ENCODE peak calls at places on chromosomes 11 and 22, in seven cellular contexts. B is psoas muscle, A is left lung, S is transverse colon, M is tibial nerve, O is heart right ventricle, N is testis. I is an unnamed sample.
A peak's percentile ranks its signal among the peaks of the same experiment; 100 is the strongest.

GRCh38 chr11:128757886-128758612 is 64.2 kb downstream of the FLI1 start:
- DNase-seq in B (no peak), A (no peak), S (peak; percentile 46), M (no peak), O (no peak), N (no peak), I (no peak)

GRCh38 chr11:63851354-63851753 is 12.4 kb downstream of the MARK2 start:
- DNase-seq in B (no peak), A (no peak), S (no peak), M (no peak), O (no peak), N (no peak), I (no peak)

GRCh38 chr11:129425214-129425613 is 49.6 kb downstream of the BARX2 start:
- DNase-seq in B (no peak), A (no peak), S (no peak), M (no peak), O (no peak), N (no peak), I (no peak)

GRCh38 chr11:27317751-27318150 is 45.3 kb downstream of the CCDC34 start:
- DNase-seq in B (no peak), A (no peak), S (no peak), M (no peak), O (no peak), N (no peak), I (no peak)

GRCh38 chr11:106062592-106062949 is 14.6 kb downstream of the KBTBD3 start:
- DNase-seq in B (no peak), A (no peak), S (no peak), M (no peak), O (no peak), N (no peak), I (no peak)

GRCh38 chr22:19133561-19133960 is 2.5 kb downstream of the TSSK2 start:
- DNase-seq in B (no peak), A (no peak), S (no peak), M (no peak), O (no peak), N (no peak), I (no peak)

GRCh38 chr22:39097098-39098020 is at the start of gene APOBEC3H:
- DNase-seq in B (peak; percentile 44), A (peak; percentile 54), S (peak; percentile 41), M (no peak), O (peak; percentile 47), N (peak; percentile 57), I (no peak)

GRCh38 chr11:120326228-120326627 is 1.1 kb downstream of the TLCD5 start:
- DNase-seq in B (no peak), A (no peak), S (no peak), M (no peak), O (no peak), N (no peak), I (no peak)

GRCh38 chr11:4105916-4106315 is 11.3 kb downstream of the RRM1 start:
- DNase-seq in B (no peak), A (no peak), S (no peak), M (no peak), O (no peak), N (no peak), I (no peak)

GRCh38 chr11:4102711-4103110 is 8.1 kb downstream of the RRM1 start:
- DNase-seq in B (no peak), A (no peak), S (no peak), M (no peak), O (no peak), N (no peak), I (no peak)

GRCh38 chr11:4098026-4098621 is 3.5 kb downstream of the RRM1 start:
- DNase-seq in B (no peak), A (no peak), S (no peak), M (no peak), O (no peak), N (no peak), I (no peak)

GRCh38 chr11:4103269-4103668 is 8.7 kb downstream of the RRM1 start:
- DNase-seq in B (no peak), A (no peak), S (no peak), M (no peak), O (no peak), N (no peak), I (no peak)
- TF ChIP-seq CTCF in B (no peak), A (no peak), S (no peak), M (no peak), O (no peak), N (no peak), I (no peak)

GRCh38 chr11:94150056-94150455 is 21.4 kb downstream of the PANX1 start:
- DNase-seq in B (no peak), A (no peak), S (no peak), M (no peak), O (no peak), N (no peak), I (no peak)

GRCh38 chr11:94151903-94152677 is 23.4 kb downstream of the PANX1 start:
- DNase-seq in B (peak; percentile 61), A (no peak), S (no peak), M (no peak), O (peak; percentile 40), N (no peak), I (no peak)

GRCh38 chr11:94151311-94151710 is 22.7 kb downstream of the PANX1 start:
- DNase-seq in B (no peak), A (no peak), S (no peak), M (no peak), O (no peak), N (no peak), I (no peak)

GRCh38 chr11:94149435-94149834 is 20.8 kb downstream of the PANX1 start:
- DNase-seq in B (no peak), A (no peak), S (no peak), M (no peak), O (no peak), N (no peak), I (no peak)

DNA sequence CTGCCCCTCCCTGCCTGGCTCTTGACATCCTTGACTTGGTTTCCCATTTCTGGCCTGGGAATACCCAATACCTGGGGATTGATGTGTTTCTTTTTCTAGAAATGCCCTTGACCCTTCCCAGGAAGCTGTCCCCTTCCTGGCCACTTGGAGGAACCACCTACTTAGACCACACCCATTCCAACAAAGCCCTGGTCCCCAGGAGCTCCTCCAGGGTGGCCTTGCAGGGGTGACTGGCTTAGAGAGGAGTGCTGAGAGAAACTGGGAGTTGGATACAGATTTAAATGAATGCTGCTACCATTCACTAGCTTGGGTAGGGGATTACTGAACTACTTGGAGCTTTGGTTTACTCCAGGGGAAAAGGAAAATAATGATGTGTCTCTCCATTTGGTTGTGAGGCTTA is 22.1 kb downstream of the PANX1 start:
- DNase-seq in B (no peak), A (no peak), S (no peak), M (no peak), O (no peak), N (no peak), I (no peak)
- H3K27ac ChIP-seq in B (no peak overlapping the region), A (no peak overlapping the region), S (no peak overlapping the region), M (no peak overlapping the region), O (peak overlapping the region; percentile 81), N (no peak overlapping the region), I (no peak overlapping the region)

GRCh38 chr11:3135491-3136440 is 29.3 kb downstream of the OSBPL5 start:
- DNase-seq in B (peak; percentile 65), A (peak; percentile 30), S (peak; percentile 7), M (no peak), O (no peak), N (no peak), I (no peak)
- TF ChIP-seq CTCF in B (no peak), A (no peak), S (no peak), M (peak; percentile 23), O (no peak), N (no peak), I (no peak)

DNA sequence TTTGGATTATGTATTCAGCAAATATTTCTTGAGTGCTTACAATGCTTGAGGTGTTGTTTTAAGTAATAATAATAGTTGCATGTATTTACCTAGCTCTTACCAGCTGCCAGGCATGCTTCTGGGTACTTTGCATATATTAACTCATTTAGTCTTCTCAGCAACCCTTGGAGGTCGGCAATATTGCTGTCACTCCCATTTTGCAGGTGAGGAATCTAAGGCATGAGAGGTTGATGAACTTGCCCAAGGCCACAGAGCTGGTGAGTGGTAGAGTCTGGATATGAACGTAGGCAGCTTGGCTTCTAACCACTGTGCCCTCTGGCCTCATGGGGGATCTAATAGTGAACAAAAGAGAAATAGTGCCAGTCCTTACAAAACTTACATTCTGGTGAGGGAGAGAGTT is 92.9 kb downstream of the PARVA start:
- DNase-seq in B (no peak), A (no peak), S (no peak), M (no peak), O (no peak), N (no peak), I (no peak)
- H3K27ac ChIP-seq in B (no peak overlapping the region), A (no peak overlapping the region), S (no peak overlapping the region), M (no peak overlapping the region), O (no peak overlapping the region), N (no peak overlapping the region), I (peak overlapping the region; percentile 7)

GRCh38 chr22:44369241-44369652 is 56.5 kb upstream of the SHISAL1 start:
- DNase-seq in B (peak; percentile 45), A (no peak), S (no peak), M (no peak), O (no peak), N (no peak), I (no peak)
- TF ChIP-seq CTCF in B (no peak), A (no peak), S (no peak), M (no peak), O (no peak), N (no peak), I (no peak)

GRCh38 chr11:17543041-17543440 is 1.2 kb downstream of the USH1C start:
- DNase-seq in B (peak; percentile 27), A (no peak), S (peak; percentile 24), M (no peak), O (no peak), N (no peak), I (no peak)
- H3K27ac ChIP-seq in B (no peak overlapping the region), A (no peak overlapping the region), S (peak overlapping the region; percentile 84), M (no peak overlapping the region), O (no peak overlapping the region), N (no peak overlapping the region), I (no peak overlapping the region)

GRCh38 chr11:72534859-72535547 is 100.7 kb upstream of the CLPB start:
- DNase-seq in B (no peak), A (no peak), S (no peak), M (no peak), O (no peak), N (no peak), I (no peak)
- TF ChIP-seq CTCF in B (no peak), A (no peak), S (no peak), M (no peak), O (no peak), N (no peak), I (no peak)

GRCh38 chr22:48428556-48429371 is 1398.9 kb downstream of the BRD1 start:
- DNase-seq in B (no peak), A (no peak), S (no peak), M (no peak), O (no peak), N (no peak), I (no peak)

GRCh38 chr22:48429621-48430020 is 1398.1 kb downstream of the BRD1 start:
- DNase-seq in B (no peak), A (no peak), S (no peak), M (no peak), O (no peak), N (no peak), I (no peak)

GRCh38 chr22:48431536-48432315 is 1395.9 kb downstream of the BRD1 start:
- DNase-seq in B (no peak), A (no peak), S (no peak), M (no peak), O (no peak), N (no peak), I (peak; percentile 1)

GRCh38 chr22:48432721-48433518 is 1394.8 kb downstream of the BRD1 start:
- DNase-seq in B (no peak), A (peak; percentile 22), S (no peak), M (no peak), O (no peak), N (no peak), I (no peak)

GRCh38 chr22:48431014-48431413 is 1396.7 kb downstream of the BRD1 start:
- DNase-seq in B (no peak), A (no peak), S (no peak), M (no peak), O (no peak), N (no peak), I (peak; percentile 2)
- H3K27ac ChIP-seq in B (no peak overlapping the region), A (no peak overlapping the region), S (no peak overlapping the region), M (no peak overlapping the region), O (no peak overlapping the region), N (no peak overlapping the region), I (no peak overlapping the region)

I was measured in ovary.